ENCODE peak calls at places on chromosomes 3 and 15, in five cellular contexts. P is A673, R is G401, C is stomach, K is gastrocnemius medialis. D is an unnamed sample.

GRCh38 chr3:77186319-77186718 is 146.4 kb downstream of the ROBO2 start:
- DNase-seq in P (peak), R (no peak), C (no peak), K (no peak), D (no peak)

GRCh38 chr15:73631915-73632669 is 1.1 kb downstream of the NPTN start:
- DNase-seq in P (peak), R (peak), C (no peak), K (peak), D (peak)

GRCh38 chr3:15361494-15362214 is 29.3 kb upstream of the SH3BP5 start:
- DNase-seq in P (no peak), R (no peak), C (no peak), K (no peak), D (no peak)

GRCh38 chr3:113240841-113241240 is 29.5 kb downstream of the BOC start:
- DNase-seq in P (no peak), R (no peak), C (no peak), K (no peak), D (peak)

GRCh38 chr3:72071624-72072023 is 286.7 kb upstream of the PROK2 start:
- DNase-seq in P (no peak), R (no peak), C (no peak), K (no peak), D (no peak)

GRCh38 chr15:52031542-52031941 is 12.5 kb downstream of the MAPK6 start:
- DNase-seq in P (no peak), R (no peak), C (no peak), K (no peak), D (peak)

GRCh38 chr15:47542312-47543094 is 174.8 kb upstream of the SEMA6D start:
- DNase-seq in P (no peak), R (no peak), C (no peak), K (no peak), D (no peak)

GRCh38 chr3:123818324-123818920 is 65.7 kb downstream of the MYLK start:
- DNase-seq in P (no peak), R (no peak), C (no peak), K (no peak), D (peak)

GRCh38 chr3:54188176-54188791 is 65.9 kb downstream of the CACNA2D3 start:
- DNase-seq in P (peak), R (peak), C (peak), K (peak), D (peak)

GRCh38 chr15:71097890-71098289 is 17.4 kb upstream of the THSD4 start:
- DNase-seq in P (no peak), R (no peak), C (no peak), K (no peak), D (no peak)

GRCh38 chr15:90322531-90322930 is 29.6 kb upstream of the ZNF774 start:
- DNase-seq in P (no peak), R (no peak), C (no peak), K (no peak), D (no peak)

GRCh38 chr3:2090512-2090911 is 8.2 kb upstream of the CNTN4 start:
- DNase-seq in P (peak), R (no peak), C (no peak), K (no peak), D (no peak)

GRCh38 chr15:66261056-66261455 is 7.5 kb upstream of the MEGF11 start:
- DNase-seq in P (no peak), R (peak), C (peak), K (no peak), D (no peak)

GRCh38 chr15:34709866-34710265 is 44.9 kb downstream of the GJD2 start:
- DNase-seq in P (no peak), R (no peak), C (no peak), K (no peak), D (peak)

GRCh38 chr3:10515884-10516495 is 10.6 kb upstream of the ATP2B2 start:
- DNase-seq in P (no peak), R (no peak), C (no peak), K (no peak), D (no peak)

GRCh38 chr15:37824717-37825382 is 109.6 kb upstream of the TMCO5A start:
- DNase-seq in P (peak), R (no peak), C (no peak), K (no peak), D (peak)

GRCh38 chr15:88648357-88649214 is 9.8 kb downstream of the ISG20 start:
- DNase-seq in P (no peak), R (no peak), C (peak), K (no peak), D (peak)

GRCh38 chr3:16085884-16086608 is 88.4 kb upstream of the GALNT15 start:
- DNase-seq in P (no peak), R (peak), C (no peak), K (peak), D (no peak)

GRCh38 chr15:27086146-27086545 is 115.2 kb downstream of the GABRG3 start:
- DNase-seq in P (no peak), R (no peak), C (no peak), K (no peak), D (no peak)

GRCh38 chr3:48077835-48078234 is 61.6 kb upstream of the MAP4 start:
- DNase-seq in P (no peak), R (no peak), C (no peak), K (no peak), D (peak)

GRCh38 chr15:68333775-68334470 is 56.4 kb downstream of the FEM1B start:
- DNase-seq in P (peak), R (no peak), C (no peak), K (no peak), D (peak)

GRCh38 chr3:17182158-17182557 is 297.4 kb downstream of the PLCL2 start:
- DNase-seq in P (no peak), R (no peak), C (no peak), K (no peak), D (no peak)

GRCh38 chr3:87318609-87319008 is 42.2 kb upstream of the POU1F1 start:
- DNase-seq in P (no peak), R (no peak), C (no peak), K (no peak), D (no peak)

GRCh38 chr15:77629070-77630030 is 3.4 kb downstream of the LINGO1 start:
- DNase-seq in P (no peak), R (no peak), C (no peak), K (no peak), D (no peak)

GRCh38 chr3:177618873-177619771 is 421.8 kb upstream of the TBL1XR1 start:
- DNase-seq in P (peak), R (peak), C (no peak), K (no peak), D (peak)

GRCh38 chr15:60758961-60759729 is 280.2 kb upstream of the ICE2 start:
- DNase-seq in P (peak), R (peak), C (no peak), K (no peak), D (peak)

GRCh38 chr3:151305081-151305777 is 11.4 kb downstream of the GPR87 start:
- DNase-seq in P (peak), R (peak), C (peak), K (peak), D (peak)

GRCh38 chr3:126494831-126495230 is 19.1 kb upstream of the ZXDC start:
- DNase-seq in P (no peak), R (no peak), C (no peak), K (no peak), D (no peak)

GRCh38 chr3:46894256-46894655 is 16.7 kb downstream of the PTH1R start:
- DNase-seq in P (no peak), R (no peak), C (no peak), K (no peak), D (no peak)

GRCh38 chr3:104598848-104599501 is 767.7 kb upstream of the ALCAM start:
- DNase-seq in P (no peak), R (no peak), C (peak), K (no peak), D (no peak)

GRCh38 chr3:184096811-184097378 is at the start of gene HTR3E:
- DNase-seq in P (no peak), R (no peak), C (no peak), K (no peak), D (no peak)

GRCh38 chr3:142574665-142575064 is 3.9 kb downstream of the ATR start:
- DNase-seq in P (no peak), R (no peak), C (no peak), K (no peak), D (no peak)

GRCh38 chr15:96477227-96477626 is 146.7 kb downstream of the NR2F2 start:
- DNase-seq in P (no peak), R (no peak), C (no peak), K (no peak), D (no peak)

D was measured in HT1080.